ENCODE peak calls at places on chromosome 14, in nine cellular contexts. Y, W, F, P, B, C, Q, G and M are unnamed samples. For H3K27me3, the result is how much of the 10 kb centered on the place peaks cover.

GRCh38 chr14:72416892-72417291 is 477.0 kb downstream of the DPF3 start:
- DNase-seq in Y (peak), W (no peak), F (no peak), P (no peak), B (no peak), C (no peak), Q (no peak), G (no peak), M (no peak)

GRCh38 chr14:23078692-23079116 is 16.2 kb downstream of the ACIN1 start:
- DNase-seq in Y (no peak), W (peak), F (peak), P (peak), B (no peak), C (no peak), Q (no peak), G (no peak), M (peak)

GRCh38 chr14:70789361-70789760 is 20.0 kb downstream of the MAP3K9 start:
- DNase-seq in Y (no peak), W (peak), F (no peak), P (no peak), B (no peak), C (no peak), Q (peak), G (no peak), M (no peak)

GRCh38 chr14:52338282-52338681 is 24.2 kb downstream of the PTGER2 start:
- DNase-seq in Y (no peak), W (peak), F (no peak), P (no peak), B (no peak), C (no peak), Q (no peak), G (no peak), M (no peak)

GRCh38 chr14:82999802-83000201 is 1466.1 kb upstream of the SEL1L start:
- DNase-seq in Y (peak), W (no peak), F (no peak), P (no peak), B (no peak), C (peak), Q (no peak), G (no peak), M (no peak)

GRCh38 chr14:67814826-67815225 is 1.6 kb downstream of the ZFYVE26 start:
- DNase-seq in Y (no peak), W (no peak), F (no peak), P (no peak), B (no peak), C (peak), Q (no peak), G (no peak), M (no peak)

GRCh38 chr14:20247651-20248246 is 8.7 kb downstream of the OR11H4 start:
- DNase-seq in Y (no peak), W (no peak), F (no peak), P (no peak), B (no peak), C (no peak), Q (no peak), G (no peak), M (peak)

GRCh38 chr14:104723651-104724406 is at the start of gene ADSS1:
- DNase-seq in Y (peak), W (no peak), F (peak), P (peak), B (peak), C (peak), Q (peak), G (peak), M (peak)

GRCh38 chr14:58239259-58240210 is 5.1 kb upstream of the PSMA3 start:
- DNase-seq in Y (peak), W (peak), F (peak), P (peak), B (peak), C (peak), Q (peak), G (peak), M (peak)

GRCh38 chr14:24435192-24435810 is 5.5 kb downstream of the KHNYN start:
- DNase-seq in Y (no peak), W (no peak), F (no peak), P (no peak), B (no peak), C (no peak), Q (no peak), G (no peak), M (no peak)

GRCh38 chr14:51211149-51211548 is 28.9 kb upstream of the TMX1 start:
- DNase-seq in Y (no peak), W (peak), F (no peak), P (peak), B (no peak), C (no peak), Q (no peak), G (no peak), M (no peak)

GRCh38 chr14:53953828-53954550 is 2.6 kb downstream of the BMP4 start:
- DNase-seq in Y (no peak), W (peak), F (peak), P (no peak), B (peak), C (peak), Q (peak), G (peak), M (peak)

GRCh38 chr14:49461529-49462401 is 124.4 kb downstream of the RPS29 start:
- DNase-seq in Y (peak), W (peak), F (peak), P (peak), B (peak), C (peak), Q (no peak), G (no peak), M (peak)

GRCh38 chr14:91744068-91744480 is 12.2 kb upstream of the CATSPERB start:
- DNase-seq in Y (no peak), W (no peak), F (no peak), P (peak), B (no peak), C (no peak), Q (no peak), G (no peak), M (no peak)

GRCh38 chr14:44662250-44662891 is 155.3 kb upstream of the FSCB start:
- DNase-seq in Y (no peak), W (no peak), F (no peak), P (no peak), B (no peak), C (no peak), Q (no peak), G (no peak), M (no peak)

GRCh38 chr14:75411194-75411552 is 16.6 kb upstream of the JDP2 start:
- DNase-seq in Y (no peak), W (no peak), F (no peak), P (no peak), B (peak), C (no peak), Q (no peak), G (no peak), M (no peak)

GRCh38 chr14:79496701-79497100 is 714.6 kb downstream of the DIO2 start:
- DNase-seq in Y (no peak), W (no peak), F (no peak), P (no peak), B (no peak), C (no peak), Q (no peak), G (no peak), M (no peak)

GRCh38 chr14:26218858-26219257 is 379.0 kb downstream of the NOVA1 start:
- DNase-seq in Y (no peak), W (no peak), F (no peak), P (no peak), B (no peak), C (no peak), Q (no peak), G (no peak), M (no peak)

GRCh38 chr14:102540310-102541028 is 30.9 kb upstream of the ANKRD9 start:
- DNase-seq in Y (peak), W (no peak), F (no peak), P (no peak), B (no peak), C (peak), Q (no peak), G (no peak), M (no peak)

GRCh38 chr14:84760506-84760905 is 769.4 kb upstream of the FLRT2 start:
- DNase-seq in Y (no peak), W (no peak), F (no peak), P (no peak), B (no peak), C (no peak), Q (no peak), G (no peak), M (no peak)

GRCh38 chr14:75298187-75298985 is 19.8 kb downstream of the FOS start:
- DNase-seq in Y (no peak), W (no peak), F (peak), P (peak), B (no peak), C (no peak), Q (peak), G (peak), M (peak)

GRCh38 chr14:34219661-34220060 is 242.4 kb downstream of the SPTSSA start:
- DNase-seq in Y (no peak), W (no peak), F (no peak), P (no peak), B (no peak), C (no peak), Q (no peak), G (no peak), M (peak)

GRCh38 chr14:44370727-44371126 is 136.4 kb downstream of the FSCB start:
- DNase-seq in Y (no peak), W (no peak), F (no peak), P (no peak), B (no peak), C (no peak), Q (no peak), G (no peak), M (no peak)

GRCh38 chr14:102778616-102779351 is 1.5 kb downstream of the TRAF3 start:
- DNase-seq in Y (peak), W (no peak), F (no peak), P (no peak), B (no peak), C (no peak), Q (no peak), G (no peak), M (no peak)

GRCh38 chr14:85911044-85911443 is 381.1 kb downstream of the FLRT2 start:
- DNase-seq in Y (no peak), W (no peak), F (no peak), P (no peak), B (no peak), C (no peak), Q (no peak), G (no peak), M (no peak)

GRCh38 chr14:105448706-105449111 is 25.9 kb upstream of the CRIP2 start:
- DNase-seq in Y (peak), W (peak), F (peak), P (peak), B (peak), C (peak), Q (peak), G (peak), M (no peak)

GRCh38 chr14:34356267-34356660 is 105.8 kb downstream of the SPTSSA start:
- DNase-seq in Y (peak), W (no peak), F (no peak), P (no peak), B (no peak), C (no peak), Q (no peak), G (no peak), M (no peak)

GRCh38 chr14:72736791-72737559 is 156.9 kb downstream of the DPF3 start:
- DNase-seq in Y (no peak), W (peak), F (no peak), P (no peak), B (no peak), C (no peak), Q (no peak), G (no peak), M (no peak)

GRCh38 chr14:64628940-64629403 is 75.3 kb upstream of the PLEKHG3 start:
- DNase-seq in Y (peak), W (peak), F (peak), P (no peak), B (no peak), C (no peak), Q (no peak), G (no peak), M (peak)

GRCh38 chr14:104393898-104394605 is 185.5 kb upstream of the C14orf180 start:
- DNase-seq in Y (no peak), W (no peak), F (peak), P (peak), B (peak), C (no peak), Q (peak), G (peak), M (no peak)

GRCh38 chr14:99321236-99321925 is 49.4 kb upstream of the BCL11B start:
- DNase-seq in Y (no peak), W (no peak), F (no peak), P (no peak), B (no peak), C (no peak), Q (peak), G (no peak), M (no peak)
- H3K27ac ChIP-seq in Y (no peak), W (no peak), F (no peak), P (no peak), B (no peak), C (no peak), Q (no peak), G (peak), M (no peak)

GRCh38 chr14:94903338-94903737 is 133.4 kb upstream of the GSC start:
- DNase-seq in Y (peak), W (no peak), F (no peak), P (no peak), B (no peak), C (no peak), Q (no peak), G (peak), M (no peak)

GRCh38 chr14:94904636-94905035 is 134.7 kb upstream of the GSC start:
- DNase-seq in Y (peak), W (peak), F (no peak), P (no peak), B (no peak), C (peak), Q (no peak), G (no peak), M (no peak)

GRCh38 chr14:94907626-94908261 is 137.8 kb upstream of the GSC start:
- DNase-seq in Y (peak), W (no peak), F (no peak), P (no peak), B (no peak), C (no peak), Q (no peak), G (peak), M (no peak)

GRCh38 chr14:94906991-94907587 is 137.2 kb upstream of the GSC start:
- DNase-seq in Y (peak), W (no peak), F (no peak), P (no peak), B (no peak), C (no peak), Q (no peak), G (peak), M (no peak)

GRCh38 chr14:94906577-94906976 is 136.7 kb upstream of the GSC start:
- DNase-seq in Y (no peak), W (no peak), F (no peak), P (no peak), B (no peak), C (no peak), Q (no peak), G (no peak), M (no peak)
- H3K27me3 ChIP-seq in Y (under half), W (under half), F (under half), P (under half), B (under half), C (under half), Q (under half), G (under half), M (under half)

GRCh38 chr14:100341301-100342031 is 18.3 kb downstream of the SLC25A47 start:
- DNase-seq in Y (no peak), W (peak), F (no peak), P (peak), B (peak), C (no peak), Q (peak), G (peak), M (no peak)
- H3K27ac ChIP-seq in Y (no peak), W (peak), F (peak), P (peak), B (no peak), C (no peak), Q (peak), G (peak), M (no peak)

GRCh38 chr14:21795456-21795855 is 121.8 kb upstream of the OR4E1 start:
- DNase-seq in Y (no peak), W (no peak), F (no peak), P (no peak), B (no peak), C (no peak), Q (no peak), G (no peak), M (no peak)
- H3K27me3 ChIP-seq in Y (under half), W (under half), F (under half), P (under half), B (under half), C (under half), Q (under half), G (under half), M (under half)

GRCh38 chr14:55160989-55161388 is 30.4 kb downstream of the DLGAP5 start:
- DNase-seq in Y (no peak), W (peak), F (no peak), P (no peak), B (no peak), C (no peak), Q (no peak), G (no peak), M (no peak)
- H3K27ac ChIP-seq in Y (no peak), W (no peak), F (no peak), P (no peak), B (no peak), C (no peak), Q (no peak), G (no peak), M (no peak)

GRCh38 chr14:92902726-92903125 is 20.2 kb upstream of the CHGA start:
- DNase-seq in Y (peak), W (no peak), F (no peak), P (no peak), B (no peak), C (peak), Q (no peak), G (no peak), M (no peak)
- H3K27me3 ChIP-seq in Y (under half), W (under half), F (under half), P (under half), B (under half), C (under half), Q (under half), G (under half), M (half or more)